ENCODE peak calls at places on chromosomes 4 and X, in six cellular contexts. W is IMR-90; T is posterior cingulate gyrus; F is astrocyte; R is activated effector memory CD4-positive, alpha-beta T cell treated with anti-CD3 and anti-CD28 coated beads, Interleukin-2, amount 50 U/mL, for 16 hours; E is activated CD4-positive, alpha-beta T cell treated with anti-CD3 and anti-CD28 coated beads, Interleukin-2, amount 10 ng/mL, durations not matched to agents 24 days and 14 days. S is an unnamed sample.

GRCh38 chrX:57044226-57044625 is 48.9 kb upstream of the SPIN3 start:
- DNase-seq in T (no peak), F (no peak), W (no peak), E (no peak), R (no peak), S (no peak)

GRCh38 chrX:108312938-108313337 is 125.3 kb downstream of the COL4A6 start:
- DNase-seq in W (peak), F (peak), E (no peak), R (no peak), T (no peak), S (peak)

GRCh38 chrX:87006561-87006960 is 511.0 kb upstream of the KLHL4 start:
- DNase-seq in W (no peak), T (no peak), R (no peak), F (no peak), E (no peak), S (peak)

GRCh38 chr4:15714616-15715015 is 11.8 kb downstream of the BST1 start:
- DNase-seq in W (peak), F (peak), E (no peak), R (no peak), T (no peak), S (no peak)

GRCh38 chr4:29309050-29309449 is 1411.1 kb upstream of the PCDH7 start:
- DNase-seq in W (peak), E (no peak), R (no peak), T (no peak), F (peak), S (no peak)

GRCh38 chr4:71732706-71733105 is 51.2 kb downstream of the GC start:
- DNase-seq in W (peak), R (no peak), E (no peak), T (no peak), F (peak), S (no peak)

GRCh38 chr4:83686166-83686565 is 150.3 kb downstream of the GPAT3 start:
- DNase-seq in W (peak), R (no peak), F (no peak), T (no peak), E (no peak), S (no peak)

GRCh38 chrX:120446503-120446902 is 22.6 kb downstream of the LAMP2 start:
- DNase-seq in W (peak), T (no peak), F (peak), R (no peak), E (no peak), S (no peak)

GRCh38 chrX:103293118-103293517 is 16.6 kb upstream of the TCEAL5 start:
- DNase-seq in T (no peak), E (no peak), F (no peak), W (no peak), R (no peak), S (no peak)

GRCh38 chr4:103197765-103198110 is 405 bp downstream of the CENPE start:
- DNase-seq in R (no peak), E (no peak), T (no peak), W (no peak), F (peak), S (no peak)

GRCh38 chrX:23845316-23845932 is 62.3 kb downstream of the APOO start:
- DNase-seq in R (no peak), T (no peak), E (no peak), F (no peak), W (no peak), S (no peak)

GRCh38 chr4:140740906-140741670 is 15.1 kb downstream of the TBC1D9 start:
- DNase-seq in W (no peak), T (no peak), R (no peak), E (no peak), F (no peak), S (no peak)

GRCh38 chr4:61296115-61296514 is 96.0 kb downstream of the ADGRL3 start:
- DNase-seq in T (no peak), F (no peak), R (no peak), E (no peak), W (no peak), S (no peak)

GRCh38 chr4:2803624-2804448 is 11.0 kb downstream of the SH3BP2 start:
- DNase-seq in T (peak), R (no peak), F (no peak), E (no peak), W (no peak), S (no peak)

GRCh38 chrX:126580877-126581276 is 28.3 kb upstream of the DCAF12L1 start:
- DNase-seq in E (no peak), T (peak), F (no peak), R (no peak), W (no peak), S (no peak)

GRCh38 chr4:156888762-156889161 is 82.8 kb downstream of the PDGFC start:
- DNase-seq in R (no peak), T (no peak), E (no peak), W (peak), F (peak), S (no peak)

GRCh38 chr4:72569719-72570235 is 756 bp upstream of the ADAMTS3 start:
- DNase-seq in R (no peak), F (no peak), W (peak), T (no peak), E (no peak), S (no peak)

GRCh38 chrX:72348247-72348979 is 42.7 kb upstream of the CITED1 start:
- DNase-seq in R (no peak), T (no peak), W (no peak), E (no peak), F (no peak), S (no peak)

GRCh38 chrX:16196829-16197228 is 29.5 kb downstream of the MAGEB17 start:
- DNase-seq in W (no peak), T (no peak), F (no peak), E (no peak), R (no peak), S (no peak)

GRCh38 chr4:82525287-82525898 is 36.4 kb downstream of the TMEM150C start:
- DNase-seq in T (no peak), R (no peak), E (no peak), F (no peak), W (no peak), S (no peak)

GRCh38 chr4:68589790-68590189 is 13.7 kb upstream of the UGT2B17 start:
- DNase-seq in R (no peak), W (no peak), E (no peak), F (no peak), T (no peak), S (no peak)

GRCh38 chr4:82217986-82218715 is 155.6 kb downstream of the HNRNPD start:
- DNase-seq in R (no peak), W (no peak), F (no peak), E (no peak), T (no peak), S (no peak)

GRCh38 chr4:98619197-98619596 is 39.2 kb downstream of the TSPAN5 start:
- DNase-seq in E (no peak), W (no peak), R (no peak), T (no peak), F (no peak), S (no peak)

S was measured in endodermal cell.